ENCODE peak calls at places on chromosome 3, in four cellular contexts. One of them, this sample, is unnamed.

GRCh38 chr3:35296533-35296932 is 342.8 kb upstream of the ARPP21 start:
- DNase-seq in B cell: no peak
- DNase-seq in psoas muscle: no peak
- DNase-seq in body of pancreas: no peak
- DNase-seq in this sample: peak; percentile 4

GRCh38 chr3:169901453-169901852 is 9.9 kb upstream of the SAMD7 start:
- DNase-seq in body of pancreas: no peak
- DNase-seq in B cell: no peak
- DNase-seq in psoas muscle: no peak
- DNase-seq in this sample: no peak

GRCh38 chr3:180408654-180409053 is 193.3 kb upstream of the TTC14 start:
- DNase-seq in body of pancreas: no peak
- DNase-seq in psoas muscle: no peak
- DNase-seq in B cell: no peak
- DNase-seq in this sample: no peak

GRCh38 chr3:78003090-78003489 is 963.2 kb downstream of the ROBO2 start:
- DNase-seq in body of pancreas: no peak
- DNase-seq in B cell: no peak
- DNase-seq in psoas muscle: no peak
- DNase-seq in this sample: no peak

GRCh38 chr3:60243456-60243855 is 1007.8 kb downstream of the FHIT start:
- DNase-seq in body of pancreas: no peak
- DNase-seq in B cell: no peak
- DNase-seq in psoas muscle: no peak
- DNase-seq in this sample: no peak

GRCh38 chr3:12964713-12965612 is 108.3 kb downstream of the IQSEC1 start:
- DNase-seq in body of pancreas: peak; percentile 41
- DNase-seq in B cell: no peak
- DNase-seq in psoas muscle: no peak
- DNase-seq in this sample: no peak

GRCh38 chr3:82274897-82275296 is 513.5 kb upstream of the GBE1 start:
- DNase-seq in body of pancreas: no peak
- DNase-seq in B cell: no peak
- DNase-seq in psoas muscle: no peak
- DNase-seq in this sample: no peak

GRCh38 chr3:86865506-86865905 is 125.4 kb downstream of the VGLL3 start:
- DNase-seq in body of pancreas: no peak
- DNase-seq in B cell: no peak
- DNase-seq in psoas muscle: no peak
- DNase-seq in this sample: no peak

GRCh38 chr3:121768452-121768851 is 18.9 kb upstream of the GOLGB1 start:
- DNase-seq in B cell: peak; percentile 40
- DNase-seq in psoas muscle: no peak
- DNase-seq in body of pancreas: no peak
- DNase-seq in this sample: no peak

GRCh38 chr3:197524128-197524527 is 31.6 kb downstream of the BDH1 start:
- DNase-seq in B cell: no peak
- DNase-seq in body of pancreas: no peak
- DNase-seq in psoas muscle: no peak
- DNase-seq in this sample: no peak

GRCh38 chr3:197527569-197527968 is 28.2 kb downstream of the BDH1 start:
- DNase-seq in psoas muscle: no peak
- DNase-seq in B cell: no peak
- DNase-seq in body of pancreas: no peak
- DNase-seq in this sample: no peak

GRCh38 chr3:197528190-197528589 is 27.6 kb downstream of the BDH1 start:
- DNase-seq in psoas muscle: no peak
- DNase-seq in B cell: no peak
- DNase-seq in body of pancreas: no peak
- DNase-seq in this sample: no peak

GRCh38 chr3:197523551-197523950 is 32.2 kb downstream of the BDH1 start:
- DNase-seq in B cell: no peak
- DNase-seq in body of pancreas: no peak
- DNase-seq in psoas muscle: no peak
- DNase-seq in this sample: no peak

GRCh38 chr3:197525706-197526105 is 30.1 kb downstream of the BDH1 start:
- DNase-seq in psoas muscle: no peak
- DNase-seq in body of pancreas: no peak
- DNase-seq in B cell: no peak
- DNase-seq in this sample: no peak
- TF ChIP-seq CTCF in psoas muscle: no peak
- TF ChIP-seq CTCF in body of pancreas: no peak
- TF ChIP-seq CTCF in B cell: no peak
- TF ChIP-seq CTCF in this sample: no peak

DNA sequence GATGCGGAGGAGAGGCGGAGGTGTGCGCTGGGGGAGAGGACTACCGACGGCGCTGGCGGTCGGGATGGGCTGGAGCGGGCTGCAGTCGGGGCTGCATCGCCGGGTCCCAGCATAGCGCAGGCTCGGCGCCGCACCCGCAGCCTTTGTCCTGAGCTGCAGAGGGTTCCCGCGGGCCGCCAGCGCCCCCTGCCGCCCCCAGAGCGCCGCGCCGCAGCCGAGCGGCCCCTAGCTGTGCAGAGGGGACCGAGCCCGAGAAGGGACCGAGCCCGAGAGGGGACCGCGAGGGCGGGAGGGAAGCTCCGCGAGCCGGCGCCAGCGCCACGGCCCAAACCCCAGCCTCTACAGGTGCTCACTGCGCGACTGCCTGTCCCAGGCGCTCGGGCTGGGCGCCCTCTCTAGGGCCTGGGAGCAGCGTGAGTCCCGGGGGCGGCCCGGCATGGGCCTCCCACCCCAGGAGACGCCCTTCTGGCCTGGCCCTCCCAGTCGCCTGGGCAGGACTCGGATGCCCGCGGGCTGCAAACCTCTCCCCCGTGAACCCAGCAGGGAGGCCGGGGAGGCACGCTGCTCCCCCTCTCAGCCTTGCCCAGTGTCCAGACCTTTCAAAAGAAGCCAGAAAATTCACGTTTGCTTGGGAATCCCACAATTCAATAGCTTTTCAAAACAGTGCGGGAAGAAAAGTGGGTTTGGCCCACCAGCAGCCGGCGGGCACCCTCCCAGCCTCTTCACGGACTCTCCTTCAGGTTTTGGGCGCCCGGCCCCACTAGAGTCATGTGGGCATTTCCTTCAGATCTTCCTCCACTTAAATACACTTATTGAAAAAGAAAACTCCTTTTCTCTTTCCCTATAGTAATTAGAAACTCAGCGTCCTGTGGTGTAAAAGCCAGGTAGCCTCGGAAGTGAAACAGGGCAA is 134.7 kb downstream of the TPRA1 start:
- DNase-seq in B cell: peak; percentile 56
- DNase-seq in psoas muscle: peak; percentile 76
- DNase-seq in body of pancreas: peak; percentile 65
- DNase-seq in this sample: peak; percentile 95
- TF ChIP-seq CTCF in B cell: peak; percentile 63
- TF ChIP-seq CTCF in psoas muscle: peak; percentile 84
- TF ChIP-seq CTCF in body of pancreas: peak; percentile 85
- TF ChIP-seq CTCF in this sample: peak; percentile 99

GRCh38 chr3:4943553-4943952 is 35.7 kb upstream of the BHLHE40 start:
- DNase-seq in body of pancreas: no peak
- DNase-seq in psoas muscle: no peak
- DNase-seq in B cell: no peak
- DNase-seq in this sample: no peak
- TF ChIP-seq CTCF in body of pancreas: peak; percentile 16
- TF ChIP-seq CTCF in psoas muscle: no peak
- TF ChIP-seq CTCF in B cell: no peak
- TF ChIP-seq CTCF in this sample: no peak

DNA sequence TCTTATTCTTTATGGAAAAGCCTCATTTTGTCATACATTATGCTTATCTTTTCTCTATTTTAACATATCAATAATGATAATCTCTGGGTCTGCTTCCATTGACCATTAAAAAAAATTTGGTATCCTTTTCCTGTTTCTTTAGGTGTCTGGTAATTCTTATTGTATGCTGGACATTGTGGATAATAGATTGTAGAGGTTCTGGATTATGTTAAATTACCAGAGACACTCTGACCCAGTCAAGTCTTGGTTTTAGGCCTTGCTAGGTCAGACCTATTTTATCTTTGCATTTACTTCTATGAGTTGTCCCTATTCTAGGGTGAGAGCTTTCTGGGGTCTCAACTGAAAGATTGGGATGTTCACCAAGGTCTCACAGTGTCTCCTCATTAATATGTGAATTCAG is 9.3 kb downstream of the MOBP start:
- DNase-seq in body of pancreas: no peak
- DNase-seq in psoas muscle: no peak
- DNase-seq in B cell: no peak
- DNase-seq in this sample: no peak
- TF ChIP-seq CTCF in body of pancreas: no peak
- TF ChIP-seq CTCF in psoas muscle: no peak
- TF ChIP-seq CTCF in B cell: no peak
- TF ChIP-seq CTCF in this sample: no peak

GRCh38 chr3:152314677-152315353 is 46.1 kb downstream of the MBNL1 start:
- DNase-seq in body of pancreas: no peak
- DNase-seq in B cell: no peak
- DNase-seq in psoas muscle: no peak
- DNase-seq in this sample: no peak

GRCh38 chr3:152315623-152316022 is 46.9 kb downstream of the MBNL1 start:
- DNase-seq in B cell: no peak
- DNase-seq in body of pancreas: no peak
- DNase-seq in psoas muscle: no peak
- DNase-seq in this sample: no peak

GRCh38 chr3:152317956-152318355 is 49.2 kb downstream of the MBNL1 start:
- DNase-seq in B cell: no peak
- DNase-seq in body of pancreas: no peak
- DNase-seq in psoas muscle: no peak
- DNase-seq in this sample: no peak

GRCh38 chr3:152317184-152317583 is 48.5 kb downstream of the MBNL1 start:
- DNase-seq in body of pancreas: no peak
- DNase-seq in B cell: no peak
- DNase-seq in psoas muscle: no peak
- DNase-seq in this sample: no peak

DNA sequence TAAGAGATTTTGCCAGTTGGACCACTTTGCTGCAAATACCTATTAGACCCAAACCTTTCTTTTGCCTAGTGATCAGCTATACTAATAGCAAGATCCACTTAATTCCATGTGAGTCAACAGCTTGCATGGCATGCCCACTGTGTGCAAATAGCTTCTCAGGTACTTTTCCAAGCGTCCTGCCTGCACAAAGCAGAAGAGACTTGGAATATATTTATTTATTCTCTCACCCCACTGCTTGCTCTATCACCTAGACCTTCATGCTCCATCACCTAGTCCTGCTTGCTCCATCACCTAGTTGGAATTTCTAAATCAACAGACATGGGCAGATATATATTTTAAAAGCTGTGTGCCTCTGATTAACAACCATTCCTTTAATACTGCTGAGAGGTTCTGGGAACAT is 47.6 kb downstream of the MBNL1 start:
- DNase-seq in body of pancreas: no peak
- DNase-seq in psoas muscle: no peak
- DNase-seq in B cell: no peak
- DNase-seq in this sample: no peak
- TF ChIP-seq CTCF in body of pancreas: no peak
- TF ChIP-seq CTCF in psoas muscle: no peak
- TF ChIP-seq CTCF in B cell: no peak
- TF ChIP-seq CTCF in this sample: no peak

This sample was measured in GM13977.